ENCODE peak calls at places on chromosomes 16 and 17, in eight cellular contexts. R, Q, Z, T, G, Y, V and U are unnamed samples.

GRCh38 chr17:32518856-32519768 is 32.3 kb downstream of the CDK5R1 start:
- DNase-seq in R (peak; percentile 98), Q (peak; percentile 93), Z (no peak), T (peak; percentile 52), G (peak; percentile 96), Y (peak; percentile 81), V (no peak), U (no peak)

GRCh38 chr17:39730095-39730921 is at the start of gene MIEN1:
- DNase-seq in R (peak; percentile 95), Q (peak; percentile 99), Z (peak; percentile 88), T (peak; percentile 79), G (peak; percentile 93), Y (peak; percentile 96), V (peak; percentile 64), U (peak; percentile 91)

GRCh38 chr17:42706732-42707131 is 24.4 kb downstream of the CNTNAP1 start:
- DNase-seq in R (no peak), Q (no peak), Z (no peak), T (no peak), G (no peak), Y (no peak), V (no peak), U (no peak)

GRCh38 chr17:45432405-45433113 is at the start of gene ARHGAP27:
- DNase-seq in R (peak; percentile 54), Q (peak; percentile 72), Z (peak; percentile 65), T (peak; percentile 82), G (peak; percentile 78), Y (peak; percentile 50), V (no peak), U (peak; percentile 29)

GRCh38 chr16:3642397-3643094 is 11.9 kb upstream of the DNASE1 start:
- DNase-seq in R (no peak), Q (peak; percentile 91), Z (no peak), T (peak; percentile 81), G (no peak), Y (peak; percentile 88), V (peak; percentile 28), U (no peak)

GRCh38 chr17:82243648-82244412 is 15.0 kb downstream of the SLC16A3 start:
- DNase-seq in R (no peak), Q (no peak), Z (no peak), T (peak; percentile 33), G (no peak), Y (no peak), V (no peak), U (no peak)

GRCh38 chr16:280005-280421 is 378 bp upstream of the ARHGDIG start:
- DNase-seq in R (peak; percentile 51), Q (peak; percentile 84), Z (no peak), T (no peak), G (peak; percentile 42), Y (no peak), V (no peak), U (no peak)

GRCh38 chr17:31068291-31068690 is 26.5 kb upstream of the NF1 start:
- DNase-seq in R (peak; percentile 42), Q (peak; percentile 8), Z (no peak), T (peak; percentile 31), G (peak; percentile 85), Y (peak; percentile 23), V (peak; percentile 40), U (peak; percentile 71)

GRCh38 chr16:81723098-81723723 is 55.9 kb upstream of the PLCG2 start:
- DNase-seq in R (peak; percentile 92), Q (peak; percentile 83), Z (peak; percentile 72), T (peak; percentile 89), G (peak; percentile 94), Y (peak; percentile 92), V (peak; percentile 92), U (peak; percentile 90)

GRCh38 chr17:3812771-3813170 is 11.8 kb upstream of the ITGAE start:
- DNase-seq in R (no peak), Q (no peak), Z (no peak), T (no peak), G (no peak), Y (no peak), V (no peak), U (no peak)

GRCh38 chr17:12566281-12567002 is 99.2 kb upstream of the MYOCD start:
- DNase-seq in R (peak; percentile 21), Q (no peak), Z (no peak), T (no peak), G (peak; percentile 50), Y (no peak), V (no peak), U (no peak)

GRCh38 chr16:67022531-67023214 is 6.3 kb upstream of the CBFB start:
- DNase-seq in R (no peak), Q (no peak), Z (no peak), T (peak; percentile 56), G (no peak), Y (no peak), V (no peak), U (no peak)
- TF ChIP-seq EZH2phosphoT487 in R (no peak), Q (no peak), Z (no peak), T (no peak), G (no peak), Y (no peak), V (no peak), U (no peak)

GRCh38 chr17:67687541-67687940 is 30.2 kb upstream of the NOL11 start:
- DNase-seq in R (no peak), Q (no peak), Z (no peak), T (no peak), G (no peak), Y (no peak), V (no peak), U (no peak)
- H3K4me2 ChIP-seq in R (no peak overlapping the region), Q (no peak overlapping the region), Z (no peak overlapping the region), T (no peak overlapping the region), G (no peak overlapping the region), Y (no peak overlapping the region), V (no peak overlapping the region), U (no peak overlapping the region)

GRCh38 chr17:19785854-19786253 is 37.8 kb upstream of the ALDH3A1 start:
- DNase-seq in R (no peak), Q (no peak), Z (no peak), T (peak; percentile 28), G (peak; percentile 42), Y (no peak), V (no peak), U (no peak)
- TF ChIP-seq CTCF in R (peak; percentile 23), Q (peak; percentile 34), Z (no peak), T (peak; percentile 64), G (peak; percentile 73), Y (no peak), V (peak; percentile 51), U (peak; percentile 49)

DNA sequence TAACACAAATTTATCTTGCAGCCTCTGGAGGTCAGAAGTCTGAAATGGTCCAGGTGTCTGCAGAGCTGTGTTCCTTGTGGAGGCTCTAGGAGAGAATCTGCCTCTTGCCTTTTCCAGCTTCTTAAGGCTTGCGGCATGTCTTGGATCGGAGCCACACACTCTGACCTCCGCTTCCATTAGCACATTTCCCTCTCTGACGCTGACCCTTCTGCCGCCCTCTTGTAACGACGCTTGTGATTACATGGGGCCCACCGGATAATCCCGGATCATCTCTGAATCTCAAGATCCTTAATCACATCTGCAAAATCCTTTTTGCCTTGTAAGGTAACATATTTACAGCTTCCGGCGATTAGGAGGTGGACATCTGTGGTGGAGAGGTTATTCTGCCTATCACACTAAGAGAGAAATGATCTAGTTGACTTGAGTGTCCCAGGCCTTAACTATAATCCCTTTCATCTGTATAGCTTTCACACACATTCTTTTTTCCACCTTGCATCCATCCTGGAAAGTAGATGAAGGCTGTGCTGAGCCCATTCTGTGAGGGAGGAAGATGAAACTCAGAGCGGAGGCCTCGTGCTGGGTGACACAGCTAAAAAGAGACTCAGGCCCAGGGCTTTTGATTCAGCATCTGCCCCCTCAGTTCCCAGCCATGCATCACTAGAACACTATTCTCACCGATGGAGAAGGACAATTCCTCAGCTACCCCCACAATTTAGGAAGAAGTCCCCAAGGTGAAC is 6.2 kb upstream of the MYCBPAP start:
- DNase-seq in R (no peak), Q (no peak), Z (no peak), T (no peak), G (no peak), Y (peak; percentile 45), V (no peak), U (no peak)
- TF ChIP-seq EZH2phosphoT487 in R (no peak), Q (no peak), Z (no peak), T (no peak), G (no peak), Y (no peak), V (no peak), U (no peak)

GRCh38 chr17:50837980-50838954 is 2.9 kb downstream of the WFIKKN2 start:
- DNase-seq in R (no peak), Q (no peak), Z (no peak), T (no peak), G (no peak), Y (no peak), V (no peak), U (no peak)
- H3K4me2 ChIP-seq in R (peak overlapping the region; percentile 56), Q (no peak overlapping the region), Z (no peak overlapping the region), T (no peak overlapping the region), G (no peak overlapping the region), Y (no peak overlapping the region), V (no peak overlapping the region), U (no peak overlapping the region)

DNA sequence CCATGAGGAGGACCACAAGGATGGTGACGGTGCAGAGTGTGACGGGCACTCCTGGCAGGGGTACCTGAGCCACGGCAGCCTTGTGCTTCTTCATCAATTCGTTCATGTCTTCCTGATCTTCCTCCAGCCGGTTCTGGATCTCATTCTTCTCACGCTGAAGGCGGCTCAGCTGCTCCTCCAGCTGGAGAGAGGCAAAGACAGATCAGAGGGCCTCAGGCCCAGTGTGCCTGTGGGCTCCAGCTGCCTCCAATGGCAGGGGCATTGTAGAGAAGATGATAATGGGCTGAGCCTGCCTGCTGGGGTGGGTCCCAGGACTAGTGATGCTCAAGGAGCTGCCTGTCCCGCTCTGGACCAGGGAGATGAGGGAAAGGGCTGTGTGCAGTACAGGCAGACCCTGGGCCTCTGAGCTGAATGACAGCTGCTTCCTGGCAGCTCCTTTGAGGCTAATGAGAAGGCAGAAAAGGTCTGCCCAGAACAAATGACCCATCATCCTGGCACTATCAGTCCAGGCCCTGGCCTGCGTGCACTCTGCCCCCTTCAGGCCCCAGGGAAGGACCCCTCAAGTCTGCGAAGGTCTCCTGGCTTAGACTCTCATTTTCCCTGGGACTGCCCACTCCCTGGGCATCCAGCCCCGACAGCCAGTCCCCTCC is 47.9 kb downstream of the PIPOX start:
- DNase-seq in R (peak; percentile 48), Q (peak; percentile 56), Z (no peak), T (no peak), G (no peak), Y (no peak), V (no peak), U (no peak)
- TF ChIP-seq CTCF in R (peak; percentile 17), Q (no peak), Z (no peak), T (no peak), G (peak; percentile 47), Y (no peak), V (no peak), U (no peak)

GRCh38 chr16:65285128-65286120 is 163.6 kb upstream of the CDH11 start:
- DNase-seq in R (no peak), Q (no peak), Z (no peak), T (peak; percentile 45), G (no peak), Y (peak; percentile 22), V (no peak), U (no peak)
- TF ChIP-seq EZH2phosphoT487 in R (no peak), Q (no peak), Z (no peak), T (no peak), G (no peak), Y (no peak), V (no peak), U (no peak)